ENCODE peak calls at places on chromosomes 1 and 21, in seven cellular contexts. G is PC-3; S is activated CD8-positive, alpha-beta memory T cell treated with anti-CD3 and anti-CD28 coated beads, Interleukin-2, amount 10 ng/mL, durations not matched to agents 7 days and 5 days; Y is mucosa of descending colon; X is activated naive CD4-positive, alpha-beta T cell treated with anti-CD3 and anti-CD28 coated beads, Interleukin-2, amount 50 U/mL, for 72 hours; C is stimulated activated naive CD8-positive, alpha-beta T cell treated with anti-CD3 and anti-CD28 coated beads, Interleukin-15, Interleukin-2, amounts not matched to agents 100 U/mL and 50 U/mL, for 24 hours; P is pancreas. Q is an unnamed sample.

GRCh38 chr1:17596651-17597509 is 57.4 kb downstream of the ARHGEF10L start:
- ATAC-seq in G (no peak), S (no peak), Y (peak; percentile 76), X (no peak), C (no peak), P (peak; percentile 42), Q (no peak)

GRCh38 chr21:22889445-22889844 is 1891.2 kb downstream of the NCAM2 start:
- ATAC-seq in G (peak; percentile 61), S (no peak), Y (no peak), X (no peak), C (no peak), P (no peak), Q (no peak)

GRCh38 chr1:175209493-175209921 is 16.9 kb upstream of the KIAA0040 start:
- ATAC-seq in G (no peak), S (peak; percentile 71), Y (peak; percentile 62), X (peak; percentile 97), C (peak; percentile 93), P (no peak), Q (peak; percentile 90)

GRCh38 chr21:17492415-17493168 is 20.3 kb upstream of the CXADR start:
- ATAC-seq in G (no peak), S (no peak), Y (peak; percentile 85), X (no peak), C (no peak), P (no peak), Q (no peak)

GRCh38 chr1:204178487-204179281 is 12.5 kb upstream of the REN start:
- ATAC-seq in G (no peak), S (no peak), Y (no peak), X (no peak), C (no peak), P (no peak), Q (no peak)

GRCh38 chr1:184745929-184746583 is 8.6 kb downstream of the EDEM3 start:
- ATAC-seq in G (no peak), S (peak; percentile 71), Y (peak; percentile 25), X (peak; percentile 63), C (peak; percentile 45), P (peak; percentile 51), Q (peak; percentile 75)

GRCh38 chr1:159756397-159756796 is 24.4 kb upstream of the DUSP23 start:
- ATAC-seq in G (no peak), S (no peak), Y (no peak), X (no peak), C (no peak), P (no peak), Q (no peak)

GRCh38 chr1:109201123-109201703 is 12.5 kb upstream of the SARS1 start:
- ATAC-seq in G (peak; percentile 28), S (peak; percentile 59), Y (peak; percentile 80), X (peak; percentile 86), C (peak; percentile 92), P (peak; percentile 46), Q (peak; percentile 77)

GRCh38 chr1:182185822-182186756 is 124.6 kb upstream of the ZNF648 start:
- ATAC-seq in G (peak; percentile 87), S (no peak), Y (no peak), X (no peak), C (no peak), P (peak; percentile 62), Q (no peak)

GRCh38 chr1:60573121-60573520 is 499.6 kb upstream of the C1orf87 start:
- ATAC-seq in G (peak; percentile 60), S (no peak), Y (peak; percentile 52), X (no peak), C (no peak), P (peak; percentile 88), Q (no peak)

Q was measured in activated T-helper 17 cell treated with anti-CD3 and anti-CD28 coated beads, Interleukin-2, amount 50 U/mL, for 72 hours.